ENCODE peak calls at places on chromosomes 16 and 17, in four cellular contexts. L is ovary, Y is HL-60, H is PC-9. X is an unnamed sample.
A peak's percentile ranks its signal among the peaks of the same experiment; 100 is the strongest.

GRCh38 chr16:10929853-10930754 is 12.2 kb downstream of the DEXI start:
- DNase-seq in L (no peak), Y (no peak), H (no peak), X (no peak)

GRCh38 chr16:64356267-64356666 is 765.6 kb downstream of the CDH11 start:
- DNase-seq in L (no peak), Y (no peak), H (no peak), X (no peak)

GRCh38 chr16:64470916-64471315 is 650.9 kb downstream of the CDH11 start:
- DNase-seq in L (no peak), Y (no peak), H (no peak), X (no peak)

GRCh38 chr17:17628388-17629008 is 37.0 kb upstream of the PEMT start:
- DNase-seq in L (no peak), Y (no peak), H (peak; percentile 42), X (no peak)

GRCh38 chr17:15341385-15341849 is at the start of gene TEKT3:
- DNase-seq in L (peak; percentile 79), Y (no peak), H (peak; percentile 8), X (no peak)

GRCh38 chr16:49158029-49158642 is 123.5 kb downstream of the CBLN1 start:
- DNase-seq in L (no peak), Y (peak; percentile 7), H (peak; percentile 4), X (no peak)

GRCh38 chr16:49023095-49023494 is 258.5 kb downstream of the CBLN1 start:
- DNase-seq in L (peak; percentile 26), Y (no peak), H (no peak), X (peak; percentile 11)

GRCh38 chr17:36578671-36579070 is 13.0 kb upstream of the DHRS11 start:
- DNase-seq in L (no peak), Y (no peak), H (no peak), X (no peak)

GRCh38 chr16:8950580-8951077 is 13.1 kb downstream of the USP7 start:
- DNase-seq in L (no peak), Y (no peak), H (no peak), X (no peak)

GRCh38 chr17:77474292-77474988 is 333.7 kb downstream of the SEC14L1 start:
- DNase-seq in L (no peak), Y (no peak), H (no peak), X (no peak)

GRCh38 chr17:52419256-52419655 is 260.7 kb upstream of the CA10 start:
- DNase-seq in L (no peak), Y (no peak), H (no peak), X (no peak)

GRCh38 chr17:78883090-78883532 is 19.9 kb downstream of the CEP295NL start:
- DNase-seq in L (peak; percentile 77), Y (peak; percentile 76), H (peak; percentile 94), X (peak; percentile 96)

GRCh38 chr16:80974649-80975376 is 31.9 kb downstream of the CMC2 start:
- DNase-seq in L (no peak), Y (no peak), H (no peak), X (no peak)

GRCh38 chr16:15418206-15418605 is 16.2 kb upstream of the BMERB1 start:
- DNase-seq in L (no peak), Y (no peak), H (no peak), X (no peak)

DNA sequence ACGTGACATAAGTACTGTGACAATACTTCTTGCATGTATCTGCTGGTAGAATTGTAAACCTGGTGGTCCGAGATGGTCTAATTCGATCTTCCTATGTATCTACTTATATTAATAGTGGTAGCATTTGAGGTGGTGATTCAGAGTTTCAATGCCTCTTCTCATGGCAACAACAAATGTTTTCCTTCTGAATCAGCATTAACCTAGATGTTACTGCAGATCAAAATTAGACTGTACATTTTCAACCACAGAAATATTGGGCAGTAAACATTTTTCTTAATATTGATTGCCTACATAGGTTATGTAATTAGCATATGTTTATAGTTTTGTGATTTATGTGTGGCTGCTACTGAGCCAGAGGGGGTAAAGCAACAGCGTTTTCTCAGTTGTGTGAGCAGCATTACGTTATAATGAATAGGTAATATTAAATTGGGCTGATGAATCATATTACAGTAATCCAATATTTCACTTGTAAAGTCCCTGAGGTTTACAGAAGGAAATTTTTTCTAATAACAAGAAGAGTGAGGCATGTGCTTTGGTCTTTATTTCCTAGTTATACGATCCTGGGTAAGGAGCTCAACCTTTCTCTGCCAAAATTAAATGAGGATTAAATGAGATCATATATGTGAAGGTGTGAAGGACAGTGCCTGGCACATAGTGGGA is 18.8 kb upstream of the BMERB1 start:
- DNase-seq in L (no peak), Y (no peak), H (no peak), X (no peak)
- H3K27ac ChIP-seq in L (no peak overlapping the region), Y (no peak overlapping the region), H (peak overlapping the region; percentile 84), X (no peak overlapping the region)

GRCh38 chr16:30839523-30840227 is 52.7 kb upstream of the ZNF629 start:
- DNase-seq in L (no peak), Y (no peak), H (no peak), X (no peak)

GRCh38 chr16:30842971-30843370 is 50.9 kb downstream of the BCL7C start:
- DNase-seq in L (no peak), Y (no peak), H (no peak), X (no peak)

GRCh38 chr16:30843501-30843900 is 50.4 kb downstream of the BCL7C start:
- DNase-seq in L (no peak), Y (no peak), H (no peak), X (no peak)

GRCh38 chr16:30837904-30838303 is 50.9 kb upstream of the ZNF629 start:
- DNase-seq in L (no peak), Y (no peak), H (peak; percentile 60), X (no peak)

DNA sequence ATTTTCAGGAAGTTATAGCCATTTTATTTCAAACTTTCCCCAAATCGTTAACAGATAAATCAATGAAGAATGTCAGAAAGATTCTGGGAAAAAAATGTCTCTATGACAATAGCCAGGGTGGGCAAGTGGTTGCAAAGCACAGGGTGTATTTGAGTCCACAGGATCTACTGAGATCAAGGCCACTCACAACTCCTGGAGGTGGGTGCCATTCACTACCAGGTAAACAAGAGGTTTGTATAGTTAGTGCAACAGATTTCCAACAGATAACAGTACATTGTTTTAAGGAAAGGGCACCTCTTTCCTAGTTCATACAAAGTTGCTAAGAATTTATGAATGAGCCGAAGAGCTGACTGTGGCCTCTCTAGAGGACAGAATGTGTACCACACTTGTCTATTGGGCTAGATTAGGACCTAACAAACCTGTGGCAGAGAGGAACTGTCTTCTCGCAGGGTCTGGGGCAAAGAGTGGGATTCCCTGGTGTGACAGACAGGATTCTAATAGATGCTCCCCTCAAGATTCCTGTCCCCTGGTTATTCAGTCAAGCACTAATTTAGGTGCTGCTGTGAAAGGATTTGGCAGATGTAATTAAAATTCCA is 52.0 kb upstream of the ZNF629 start:
- DNase-seq in L (no peak), Y (no peak), H (no peak), X (no peak)
- TF ChIP-seq CTCF in L (no peak), Y (no peak), H (no peak), X (no peak)

DNA sequence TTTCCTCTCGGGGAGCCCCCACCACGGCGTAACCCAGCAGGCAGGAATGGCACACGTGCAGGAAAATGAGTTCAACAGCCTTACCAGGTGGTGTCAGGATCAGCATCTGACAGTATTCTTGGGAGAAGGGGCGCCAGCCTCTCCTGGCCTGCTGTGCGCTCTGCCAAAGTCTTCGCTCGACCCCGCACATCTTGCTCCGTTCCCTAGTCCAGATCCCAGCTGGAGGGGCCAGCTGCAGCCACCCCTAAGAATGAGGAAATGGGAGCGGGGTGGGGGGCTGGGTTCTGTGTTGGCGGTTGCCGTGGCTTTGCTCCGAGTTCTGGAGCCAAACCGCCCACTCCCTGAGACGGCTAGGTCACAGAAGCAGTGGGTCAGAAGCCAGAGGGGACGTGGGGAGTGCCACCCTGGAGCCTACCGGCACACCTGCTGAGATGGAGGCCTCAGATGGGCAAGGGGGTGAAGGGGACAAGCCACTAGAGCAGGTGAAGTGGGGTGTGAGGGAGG is at the start of gene CHCT1:
- DNase-seq in L (no peak), Y (peak; percentile 42), H (no peak), X (no peak)
- H3K27ac ChIP-seq in L (no peak within 1 kb of the TSS), Y (peak within 1 kb of the TSS; percentile 84), H (no peak within 1 kb of the TSS), X (no peak within 1 kb of the TSS)

DNA sequence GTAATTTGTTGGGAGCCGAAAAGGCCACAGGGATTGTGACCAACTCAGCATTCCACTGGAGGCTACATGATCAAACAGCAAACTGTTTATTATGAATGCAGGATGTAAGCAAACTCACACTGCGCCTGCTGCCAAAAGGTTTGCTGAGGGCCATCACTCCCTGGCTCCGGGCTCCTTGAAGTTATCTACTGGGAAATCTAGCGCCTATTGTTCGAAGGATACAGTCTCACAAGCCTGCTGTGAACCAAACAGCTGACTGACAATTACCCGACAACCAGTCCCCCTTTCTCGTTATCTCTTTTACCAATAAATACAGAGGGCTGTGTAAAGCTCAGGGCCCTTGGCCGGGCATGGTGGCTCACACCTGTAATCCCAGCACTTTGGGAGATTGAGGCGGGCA is 52.5 kb downstream of the BCL7C start:
- DNase-seq in L (no peak), Y (no peak), H (no peak), X (no peak)
- TF ChIP-seq CTCF in L (no peak), Y (no peak), H (no peak), X (no peak)

DNA sequence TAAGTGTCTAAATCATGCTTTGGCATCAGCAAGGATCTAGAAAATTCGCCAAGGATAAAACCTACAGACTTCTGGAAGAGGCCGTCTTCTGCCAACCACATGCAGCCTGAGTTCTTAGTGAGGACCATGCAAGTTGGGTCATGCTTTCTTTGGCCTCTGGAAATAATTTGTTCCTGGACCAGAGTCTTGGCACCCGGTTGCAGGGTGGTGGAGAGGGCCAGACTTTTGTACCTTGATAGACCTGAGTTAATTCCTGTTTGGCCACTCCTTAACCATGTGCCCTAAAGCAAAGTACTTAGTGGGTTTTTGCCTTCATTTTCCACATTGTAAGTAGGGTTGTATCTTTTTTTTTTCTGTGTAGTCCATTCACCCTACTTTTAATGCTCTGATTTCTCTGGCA is 283.4 kb upstream of the IRX5 start:
- DNase-seq in L (no peak), Y (no peak), H (no peak), X (no peak)
- H3K27ac ChIP-seq in L (no peak overlapping the region), Y (no peak overlapping the region), H (no peak overlapping the region), X (no peak overlapping the region)

GRCh38 chr17:22251493-22251892 is 559.2 kb downstream of the KCNJ18 start:
- DNase-seq in L (no peak), Y (no peak), H (no peak), X (no peak)
- TF ChIP-seq CTCF in L (no peak), Y (no peak), H (no peak), X (no peak)